ENCODE peak calls at places on chromosomes 4 and X, in seven cellular contexts. K, P, W, I, L, X and O are unnamed samples. For H3K27me3, the result is how much of the 10 kb centered on the place peaks cover.

GRCh38 chrX:154092371-154092770 is 5.1 kb downstream of the MECP2 start:
- DNase-seq in P (no peak), K (no peak), I (no peak), X (no peak), W (no peak), L (no peak), O (no peak)

GRCh38 chr4:169116270-169116901 is 106.3 kb upstream of the CBR4 start:
- DNase-seq in W (no peak), P (peak), I (peak), X (no peak), L (no peak), K (no peak), O (no peak)

GRCh38 chr4:87092389-87093141 is 127.9 kb downstream of the KLHL8 start:
- DNase-seq in W (peak), K (peak), P (peak), I (peak), X (peak), L (peak), O (peak)

GRCh38 chr4:188145626-188146025 is 6.4 kb downstream of the TRIML1 start:
- DNase-seq in X (no peak), W (no peak), L (no peak), K (no peak), P (no peak), I (no peak), O (no peak)

GRCh38 chr4:110793381-110793801 is 170.5 kb upstream of the PITX2 start:
- DNase-seq in X (no peak), I (no peak), K (no peak), P (peak), W (no peak), L (no peak), O (no peak)

GRCh38 chr4:44988011-44988410 is 261.7 kb upstream of the GNPDA2 start:
- DNase-seq in P (no peak), L (no peak), K (no peak), W (no peak), I (no peak), X (no peak), O (no peak)

GRCh38 chr4:166460769-166461550 is 587.9 kb downstream of the TLL1 start:
- DNase-seq in X (no peak), I (peak), K (no peak), L (no peak), W (no peak), P (peak), O (no peak)

GRCh38 chr4:165905405-165906027 is 32.5 kb downstream of the TLL1 start:
- DNase-seq in K (no peak), P (peak), L (peak), X (no peak), W (no peak), I (peak), O (no peak)

GRCh38 chr4:26343041-26343403 is 22.2 kb downstream of the RBPJ start:
- DNase-seq in W (no peak), I (no peak), X (no peak), K (no peak), L (no peak), P (peak), O (no peak)

GRCh38 chr4:5399790-5400421 is 308.5 kb downstream of the EVC2 start:
- DNase-seq in W (no peak), I (peak), K (no peak), L (peak), X (no peak), P (peak), O (no peak)

GRCh38 chrX:18888281-18888680 is 95.6 kb downstream of the PHKA2 start:
- DNase-seq in P (no peak), X (no peak), I (no peak), W (no peak), L (no peak), K (no peak), O (no peak)

GRCh38 chr4:102616661-102617060 is 115.5 kb downstream of the NFKB1 start:
- DNase-seq in I (no peak), W (no peak), L (no peak), K (no peak), P (no peak), X (no peak), O (no peak)

DNA sequence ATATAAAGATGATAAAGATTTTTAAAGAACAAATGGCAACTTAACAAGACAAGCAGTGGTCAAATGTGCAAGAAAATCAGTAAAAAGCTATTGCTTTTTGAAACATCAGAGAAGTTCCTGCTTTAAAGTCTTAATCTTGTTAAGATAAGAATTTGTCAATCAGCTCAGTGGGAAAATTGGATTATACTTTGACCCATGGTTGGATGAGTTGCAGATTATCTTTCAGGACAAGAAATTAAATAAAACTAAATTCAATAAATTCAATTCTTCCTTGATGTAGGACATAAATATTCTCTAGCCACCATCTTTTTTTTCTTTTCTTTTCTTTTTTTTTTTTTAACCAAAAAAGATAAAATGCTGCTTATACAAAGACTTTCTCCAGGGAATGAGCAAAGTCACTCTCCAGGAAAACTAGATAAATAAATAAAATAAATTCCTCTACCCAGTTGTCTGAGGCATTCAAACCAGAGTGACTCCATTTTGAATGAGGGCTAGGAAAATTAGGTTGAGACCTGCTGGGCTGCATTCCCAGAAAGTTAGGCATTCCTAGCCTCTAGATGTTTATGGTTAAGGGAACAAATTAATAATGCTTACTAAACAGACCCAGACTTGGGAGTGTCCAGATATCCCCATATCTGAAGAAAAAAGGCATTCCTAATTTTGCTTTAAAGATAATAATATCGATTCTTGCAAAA is 211.2 kb downstream of the SNCA start:
- DNase-seq in L (no peak), P (no peak), K (no peak), W (no peak), I (no peak), X (no peak), O (no peak)
- H3K27me3 ChIP-seq in L (under half), P (under half), K (under half), W (under half), I (under half), X (under half), O (under half)

DNA sequence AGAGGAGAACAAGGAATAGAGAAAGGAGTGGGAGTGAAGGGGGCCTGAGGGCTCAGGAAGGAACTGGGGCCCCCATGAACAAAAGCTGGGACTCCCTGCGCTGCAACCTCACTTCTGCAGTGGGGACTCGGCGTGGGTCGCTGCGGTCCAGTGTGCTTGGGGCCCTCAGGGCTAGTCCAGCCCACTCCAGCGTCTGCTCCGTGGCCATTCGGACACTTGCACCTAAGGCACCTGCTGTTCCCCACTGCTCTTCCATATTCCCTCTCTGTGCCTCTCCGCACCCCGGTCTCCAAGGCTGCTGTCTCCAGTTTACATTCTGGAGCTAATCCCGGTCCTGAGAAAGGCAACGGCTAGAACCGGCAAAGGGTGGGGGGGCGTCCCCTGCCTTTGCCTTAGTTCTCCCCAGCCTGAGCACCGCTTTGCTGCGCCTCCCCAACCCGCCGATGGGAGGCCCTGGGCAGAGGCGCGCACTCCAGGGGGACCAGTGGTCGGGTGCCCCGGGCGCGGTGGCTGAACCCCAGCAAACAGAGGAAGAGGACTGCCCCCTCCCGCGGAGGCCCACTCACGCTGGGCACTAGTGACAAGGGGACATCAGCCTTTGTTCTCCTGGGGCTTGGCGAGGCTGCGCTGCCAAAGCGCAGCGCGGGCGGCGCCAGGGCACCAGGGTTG is 327.7 kb upstream of the F9 start:
- DNase-seq in I (no peak), P (no peak), L (no peak), K (no peak), X (no peak), W (no peak), O (no peak)
- H3K4me3 ChIP-seq in I (peak), P (no peak), L (no peak), K (no peak), X (no peak), W (no peak), O (no peak)

DNA sequence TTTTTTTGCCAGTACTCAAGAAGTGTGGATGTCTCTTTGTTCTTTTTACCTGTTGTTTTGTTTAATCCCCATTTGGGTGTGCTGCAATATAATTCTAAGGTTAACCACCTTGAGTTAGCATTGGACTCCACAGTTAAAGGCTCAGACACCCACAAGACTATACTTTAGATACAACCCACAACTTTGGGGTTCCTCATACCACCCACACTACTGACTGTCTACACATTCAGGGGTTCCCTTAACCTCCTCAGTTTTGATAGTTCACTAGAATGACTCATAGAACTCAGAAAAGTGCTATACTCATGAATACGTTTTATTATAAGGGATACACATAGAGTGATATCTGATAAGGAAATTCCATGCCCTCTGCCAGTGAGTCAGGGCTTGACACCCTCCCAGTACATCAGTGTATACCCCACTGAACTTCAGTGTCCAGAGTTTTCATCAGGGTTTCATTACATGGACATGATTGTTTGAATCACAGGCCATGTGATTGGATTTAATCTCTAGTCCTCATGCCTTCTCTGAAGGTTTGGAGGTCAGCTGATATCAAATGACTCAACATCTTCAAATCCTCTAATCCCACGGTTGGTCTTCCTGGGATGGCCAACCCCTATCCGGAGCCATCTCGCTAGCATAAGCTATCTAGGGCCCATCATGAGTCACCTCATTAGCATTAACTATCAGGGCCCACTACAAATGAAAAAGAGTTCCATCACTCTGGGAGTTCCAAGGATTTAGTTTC is 357.6 kb upstream of the EMCN start:
- DNase-seq in L (no peak), K (no peak), W (no peak), X (no peak), P (peak), I (no peak), O (no peak)
- H3K27me3 ChIP-seq in L (under half), K (under half), W (under half), X (under half), P (under half), I (under half), O (under half)

DNA sequence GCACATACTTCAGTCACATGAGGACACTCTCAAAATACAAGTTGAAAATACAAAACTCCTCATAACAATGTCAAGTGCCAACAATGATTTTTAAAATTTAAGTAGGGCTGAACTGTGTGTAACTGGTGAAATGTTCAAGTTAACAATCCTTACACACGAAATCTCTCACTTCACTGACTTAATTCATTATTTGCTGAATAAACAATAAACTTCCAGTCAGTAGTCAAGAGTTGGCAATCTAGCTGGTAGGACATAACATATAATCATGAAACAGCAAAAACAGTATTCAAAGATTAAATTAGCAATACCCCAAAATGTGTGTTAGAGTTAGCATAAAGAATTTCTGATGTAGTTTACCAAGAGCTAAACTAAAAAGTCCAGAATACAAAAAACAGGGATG is 1.9 kb upstream of the RAB33B start:
- DNase-seq in I (no peak), L (no peak), K (no peak), X (no peak), P (no peak), W (no peak), O (no peak)
- H3K4me3 ChIP-seq in I (peak), L (peak), K (peak), X (no peak), P (peak), W (no peak), O (no peak)

GRCh38 chr4:54095110-54095800 is 4.7 kb upstream of the GSX2 start:
- DNase-seq in I (no peak), P (no peak), L (no peak), W (no peak), X (no peak), K (no peak), O (no peak)
- H3K27me3 ChIP-seq in I (under half), P (under half), L (under half), W (half or more), X (half or more), K (under half), O (half or more)

GRCh38 chr4:8133897-8134542 is 24.6 kb downstream of the ABLIM2 start:
- DNase-seq in I (no peak), W (no peak), X (peak), P (no peak), K (no peak), L (no peak), O (no peak)

GRCh38 chr4:8136529-8136928 is 22.1 kb downstream of the ABLIM2 start:
- DNase-seq in L (no peak), I (no peak), K (no peak), P (no peak), X (peak), W (no peak), O (no peak)

GRCh38 chr4:8132947-8133705 is 25.5 kb downstream of the ABLIM2 start:
- DNase-seq in X (peak), I (no peak), P (no peak), W (no peak), L (no peak), K (no peak), O (no peak)

GRCh38 chr4:8136972-8137710 is 21.5 kb downstream of the ABLIM2 start:
- DNase-seq in P (no peak), I (no peak), W (no peak), X (peak), L (no peak), K (no peak), O (no peak)

GRCh38 chr4:8135666-8136065 is 22.9 kb downstream of the ABLIM2 start:
- DNase-seq in I (no peak), K (no peak), W (no peak), X (peak), P (no peak), L (no peak), O (no peak)
- H3K4me3 ChIP-seq in I (no peak), K (no peak), W (no peak), X (no peak), P (no peak), L (no peak), O (no peak)

GRCh38 chr4:52052475-52052780 is 1.3 kb downstream of the SPATA18 start:
- DNase-seq in K (no peak), X (no peak), L (no peak), I (no peak), W (no peak), P (peak), O (no peak)

GRCh38 chr4:52054254-52054653 is 3.1 kb downstream of the SPATA18 start:
- DNase-seq in W (no peak), I (no peak), L (no peak), K (no peak), P (no peak), X (no peak), O (no peak)

GRCh38 chr4:52051615-52052474 is 741 bp downstream of the SPATA18 start:
- DNase-seq in K (peak), W (peak), X (peak), P (peak), I (no peak), L (no peak), O (peak)

GRCh38 chr4:52057196-52057595 is 6.1 kb downstream of the SPATA18 start:
- DNase-seq in K (no peak), X (no peak), P (no peak), I (no peak), W (no peak), L (no peak), O (no peak)

DNA sequence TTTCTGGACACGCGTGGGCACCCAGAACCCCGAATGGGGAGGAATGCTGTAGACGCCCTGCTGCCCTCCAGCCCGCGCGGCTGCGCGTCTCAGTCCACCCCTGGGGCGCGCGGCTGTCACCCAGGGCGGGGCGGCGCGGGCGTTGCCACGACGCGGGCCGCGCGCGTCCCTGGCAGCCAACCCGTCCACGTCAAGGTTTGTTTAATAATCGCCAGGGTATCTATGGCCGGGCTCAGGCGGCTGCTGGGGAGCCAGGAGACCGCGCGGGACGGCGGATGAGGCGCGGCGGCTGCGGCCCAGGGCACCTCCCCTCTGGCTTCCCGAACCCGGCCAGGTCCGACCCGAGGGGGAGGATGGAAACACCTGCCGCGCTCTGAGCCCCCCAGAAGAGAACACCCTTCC is at the start of gene SPATA18:
- DNase-seq in L (no peak), W (peak), I (no peak), K (peak), X (peak), P (peak), O (no peak)
- H3K27me3 ChIP-seq in L (under half), W (under half), I (under half), K (under half), X (under half), P (under half), O (under half)

GRCh38 chr4:122966201-122966600 is 43.8 kb upstream of the NUDT6 start:
- DNase-seq in X (no peak), I (no peak), K (no peak), W (no peak), P (no peak), L (no peak), O (no peak)
- H3K4me3 ChIP-seq in X (no peak), I (no peak), K (no peak), W (no peak), P (no peak), L (no peak), O (no peak)